ENCODE peak calls at places on chromosomes 7 and 10, in nine cellular contexts. N is PC-3, P is Calu3, E is H1, W is A549, F is Peyer's patch, G is bronchial epithelial cell, B is stomach, Z is left lung. Y is an unnamed sample.

GRCh38 chr10:46555713-46556514 is 544 bp downstream of the GPRIN2 start:
- DNase-seq in N (no peak), P (peak), E (peak), W (peak), F (peak), G (no peak), B (peak), Z (peak), Y (peak)

GRCh38 chr10:42962120-42962901 is 114.6 kb upstream of the RET start:
- DNase-seq in N (no peak), P (no peak), E (peak), W (no peak), F (peak), G (no peak), B (peak), Z (peak), Y (no peak)

GRCh38 chr10:21369697-21370096 is 155.8 kb downstream of the SKIDA1 start:
- DNase-seq in N (no peak), P (no peak), E (no peak), W (no peak), F (no peak), G (no peak), B (no peak), Z (no peak), Y (no peak)

GRCh38 chr10:117342638-117343037 is 32.6 kb downstream of the PDZD8 start:
- DNase-seq in N (peak), P (no peak), E (no peak), W (no peak), F (no peak), G (peak), B (no peak), Z (no peak), Y (no peak)

GRCh38 chr7:50676754-50677153 is 105.9 kb downstream of the GRB10 start:
- DNase-seq in N (no peak), P (no peak), E (no peak), W (no peak), F (no peak), G (no peak), B (no peak), Z (no peak), Y (peak)

GRCh38 chr7:92767427-92767826 is 68.9 kb downstream of the CDK6 start:
- DNase-seq in N (peak), P (no peak), E (no peak), W (no peak), F (no peak), G (peak), B (no peak), Z (no peak), Y (no peak)

GRCh38 chr10:89591796-89592271 is 53.2 kb downstream of the PANK1 start:
- DNase-seq in N (no peak), P (no peak), E (no peak), W (no peak), F (no peak), G (no peak), B (no peak), Z (peak), Y (no peak)

GRCh38 chr7:39921505-39922250 is 28.4 kb upstream of the CDK13 start:
- DNase-seq in N (no peak), P (no peak), E (peak), W (no peak), F (no peak), G (peak), B (no peak), Z (no peak), Y (no peak)

GRCh38 chr10:47050618-47051455 is 139.6 kb downstream of the PTPN20 start:
- DNase-seq in N (no peak), P (no peak), E (no peak), W (no peak), F (no peak), G (no peak), B (peak), Z (no peak), Y (no peak)

GRCh38 chr7:143407296-143408246 is 1.1 kb downstream of the EPHA1 start:
- DNase-seq in N (peak), P (no peak), E (no peak), W (no peak), F (peak), G (peak), B (no peak), Z (no peak), Y (no peak)

GRCh38 chr7:99739699-99740572 is 4.9 kb upstream of the CYP3A7 start:
- DNase-seq in N (no peak), P (no peak), E (no peak), W (no peak), F (no peak), G (no peak), B (no peak), Z (no peak), Y (no peak)

GRCh38 chr7:151665363-151665762 is 145.7 kb upstream of the RHEB start:
- DNase-seq in N (no peak), P (no peak), E (no peak), W (no peak), F (no peak), G (no peak), B (no peak), Z (peak), Y (no peak)

GRCh38 chr7:1134951-1135350 is 25.0 kb downstream of the ZFAND2A start:
- DNase-seq in N (no peak), P (no peak), E (no peak), W (no peak), F (no peak), G (no peak), B (no peak), Z (no peak), Y (no peak)

GRCh38 chr7:152173372-152174070 is 148.0 kb downstream of the GALNT11 start:
- DNase-seq in N (peak), P (no peak), E (no peak), W (no peak), F (no peak), G (no peak), B (no peak), Z (no peak), Y (no peak)

GRCh38 chr7:35725280-35725680 is 30.3 kb upstream of the HERPUD2 start:
- DNase-seq in N (no peak), P (no peak), E (no peak), W (no peak), F (no peak), G (no peak), B (peak), Z (no peak), Y (no peak)

GRCh38 chr7:20786779-20787651 is at the start of gene SP8:
- DNase-seq in N (no peak), P (peak), E (peak), W (peak), F (peak), G (peak), B (no peak), Z (no peak), Y (peak)

GRCh38 chr10:99834410-99834809 is 52.0 kb downstream of the ABCC2 start:
- DNase-seq in N (peak), P (no peak), E (no peak), W (peak), F (no peak), G (peak), B (no peak), Z (no peak), Y (no peak)

GRCh38 chr7:70419816-70420215 is 712.1 kb upstream of the GALNT17 start:
- DNase-seq in N (no peak), P (no peak), E (no peak), W (no peak), F (no peak), G (no peak), B (no peak), Z (no peak), Y (no peak)

GRCh38 chr7:8141070-8141469 is 120.9 kb downstream of the ICA1 start:
- DNase-seq in N (no peak), P (no peak), E (no peak), W (no peak), F (no peak), G (no peak), B (no peak), Z (no peak), Y (no peak)

GRCh38 chr7:158525648-158526484 is 61.8 kb downstream of the PTPRN2 start:
- DNase-seq in N (no peak), P (no peak), E (peak), W (no peak), F (no peak), G (no peak), B (no peak), Z (no peak), Y (no peak)

GRCh38 chr10:119103687-119104652 is at the start of gene DENND10:
- DNase-seq in N (peak), P (peak), E (peak), W (peak), F (peak), G (peak), B (peak), Z (peak), Y (peak)

GRCh38 chr7:1757601-1758000 is 87.5 kb downstream of the ELFN1 start:
- DNase-seq in N (no peak), P (no peak), E (no peak), W (no peak), F (no peak), G (no peak), B (no peak), Z (no peak), Y (no peak)

GRCh38 chr7:157526604-157527003 is 189.8 kb downstream of the DNAJB6 start:
- DNase-seq in N (no peak), P (no peak), E (peak), W (no peak), F (peak), G (no peak), B (peak), Z (peak), Y (no peak)

GRCh38 chr7:117248810-117249209 is 74.0 kb downstream of the WNT2 start:
- DNase-seq in N (no peak), P (no peak), E (no peak), W (no peak), F (no peak), G (no peak), B (no peak), Z (no peak), Y (no peak)

GRCh38 chr7:121748546-121748945 is 124.4 kb upstream of the PTPRZ1 start:
- DNase-seq in N (no peak), P (no peak), E (no peak), W (no peak), F (no peak), G (peak), B (no peak), Z (no peak), Y (no peak)

GRCh38 chr7:138308116-138308515 is 151.9 kb upstream of the TRIM24 start:
- DNase-seq in N (no peak), P (no peak), E (no peak), W (no peak), F (no peak), G (no peak), B (no peak), Z (no peak), Y (no peak)

GRCh38 chr10:43221419-43222293 is 45.2 kb downstream of the RASGEF1A start:
- DNase-seq in N (peak), P (no peak), E (peak), W (peak), F (peak), G (no peak), B (no peak), Z (peak), Y (no peak)

GRCh38 chr10:62471718-62472117 is 97.5 kb downstream of the ZNF365 start:
- DNase-seq in N (no peak), P (no peak), E (no peak), W (no peak), F (no peak), G (no peak), B (no peak), Z (no peak), Y (no peak)

GRCh38 chr7:24713039-24713793 is 44.0 kb downstream of the GSDME start:
- DNase-seq in N (no peak), P (no peak), E (peak), W (no peak), F (no peak), G (no peak), B (no peak), Z (no peak), Y (no peak)

GRCh38 chr10:122974034-122974433 is 6.2 kb upstream of the PSTK start:
- DNase-seq in N (no peak), P (no peak), E (no peak), W (no peak), F (no peak), G (no peak), B (no peak), Z (no peak), Y (no peak)

GRCh38 chr7:30984359-30985107 is 20.8 kb downstream of the GHRHR start:
- DNase-seq in N (peak), P (peak), E (peak), W (no peak), F (peak), G (peak), B (peak), Z (no peak), Y (no peak)

GRCh38 chr7:98265841-98266271 is 13.8 kb upstream of the TECPR1 start:
- DNase-seq in N (no peak), P (no peak), E (no peak), W (no peak), F (no peak), G (no peak), B (no peak), Z (no peak), Y (no peak)

GRCh38 chr10:113475381-113475807 is 77.5 kb upstream of the HABP2 start:
- DNase-seq in N (peak), P (no peak), E (no peak), W (no peak), F (no peak), G (peak), B (no peak), Z (no peak), Y (no peak)

GRCh38 chr10:31013331-31013730 is 18.3 kb downstream of the ZNF438 start:
- DNase-seq in N (no peak), P (no peak), E (no peak), W (no peak), F (no peak), G (no peak), B (no peak), Z (no peak), Y (no peak)

GRCh38 chr10:128051548-128051947 is 74.7 kb downstream of the MKI67 start:
- DNase-seq in N (no peak), P (no peak), E (no peak), W (no peak), F (no peak), G (no peak), B (no peak), Z (peak), Y (no peak)

GRCh38 chr10:111344804-111345203 is 268.0 kb downstream of the ADRA2A start:
- DNase-seq in N (no peak), P (no peak), E (no peak), W (no peak), F (no peak), G (no peak), B (no peak), Z (no peak), Y (no peak)

GRCh38 chr10:118253397-118253796 is 88.7 kb downstream of the FAM204A start:
- DNase-seq in N (no peak), P (no peak), E (no peak), W (no peak), F (no peak), G (no peak), B (no peak), Z (no peak), Y (no peak)

GRCh38 chr10:71161429-71161828 is 50.9 kb upstream of the UNC5B start:
- DNase-seq in N (peak), P (peak), E (no peak), W (no peak), F (no peak), G (peak), B (no peak), Z (no peak), Y (no peak)

GRCh38 chr7:71753959-71754652 is 622.2 kb downstream of the GALNT17 start:
- DNase-seq in N (no peak), P (no peak), E (no peak), W (no peak), F (no peak), G (no peak), B (no peak), Z (no peak), Y (no peak)

GRCh38 chr7:90931996-90932912 is 332.0 kb upstream of the FZD1 start:
- DNase-seq in N (no peak), P (no peak), E (no peak), W (no peak), F (no peak), G (no peak), B (no peak), Z (no peak), Y (no peak)

DNA sequence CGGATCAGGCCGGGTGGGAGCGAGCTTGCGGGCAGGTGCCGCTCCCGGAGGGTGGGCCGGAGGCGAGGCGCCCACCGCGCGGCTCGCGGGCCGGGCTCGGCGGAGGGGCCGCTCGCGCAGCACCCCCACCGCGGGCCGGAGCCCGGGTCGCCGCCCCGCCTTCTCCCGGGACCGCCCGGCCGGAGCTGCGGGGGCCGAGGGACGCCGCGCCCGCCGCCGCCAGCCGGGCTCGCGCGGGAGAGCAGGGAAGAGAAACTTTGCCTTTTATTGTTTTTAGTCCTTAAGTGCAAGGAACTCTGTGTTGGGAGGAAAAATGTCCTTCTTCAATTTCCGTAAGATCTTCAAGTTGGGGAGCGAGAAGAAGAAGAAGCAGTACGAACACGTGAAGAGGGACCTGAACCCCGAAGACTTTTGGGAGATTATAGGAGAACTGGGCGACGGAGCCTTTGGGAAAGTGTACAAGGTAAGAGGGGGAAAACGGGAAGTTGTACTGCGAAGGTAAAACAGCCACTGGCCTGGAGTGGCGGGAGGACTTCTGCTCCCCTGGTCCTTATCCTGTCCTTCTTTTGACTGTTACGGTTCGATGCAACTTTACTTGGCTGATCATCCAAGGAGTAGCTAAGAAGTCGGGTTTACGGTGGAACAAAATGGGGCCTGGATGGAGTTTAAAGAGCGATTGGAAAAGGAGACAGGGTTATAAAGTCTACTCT is 648 bp downstream of the SLK start:
- DNase-seq in N (peak), P (no peak), E (no peak), W (peak), F (peak), G (no peak), B (no peak), Z (no peak), Y (peak)
- TF ChIP-seq CTCF in N (no peak), P (no peak), E (no peak), W (no peak), F (peak), G (no peak), B (no peak), Z (no peak), Y (peak)

DNA sequence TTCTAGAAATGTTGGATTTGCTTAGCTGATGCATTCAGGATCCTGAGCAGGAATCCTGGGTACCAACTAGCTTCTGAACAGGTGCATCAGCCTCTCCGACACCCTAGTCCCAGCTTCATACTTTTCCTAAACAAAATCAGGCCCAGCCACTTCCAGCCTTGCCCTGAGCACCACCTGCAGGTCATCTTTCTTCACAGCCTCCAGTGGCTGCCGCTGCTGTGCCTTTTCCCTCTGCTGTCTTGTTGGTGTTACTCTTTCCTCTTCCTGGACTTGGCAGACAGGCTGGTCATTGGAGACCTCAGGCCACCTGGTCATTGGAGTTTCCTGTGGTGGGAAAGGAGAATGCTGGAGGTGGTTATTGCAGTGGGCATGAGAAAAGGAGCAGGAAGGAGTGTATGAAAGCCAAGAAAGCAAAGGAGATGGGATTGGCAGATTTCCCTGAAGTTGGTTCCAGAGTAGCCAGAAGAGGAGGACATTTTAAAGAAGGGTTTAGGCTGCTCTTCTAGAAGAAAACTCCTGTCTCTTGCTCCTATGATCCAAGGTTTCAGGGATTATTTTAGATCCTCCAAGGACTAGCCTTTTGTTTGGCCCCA is 48.2 kb upstream of the NFKB2 start:
- DNase-seq in N (peak), P (peak), E (peak), W (peak), F (no peak), G (peak), B (peak), Z (no peak), Y (peak)
- TF ChIP-seq CTCF in N (peak), P (peak), E (peak), W (peak), F (peak), G (peak), B (peak), Z (peak), Y (peak)

GRCh38 chr10:93468532-93469213 is 13.5 kb downstream of the MYOF start:
- DNase-seq in N (peak), P (no peak), E (no peak), W (peak), F (no peak), G (peak), B (no peak), Z (no peak), Y (no peak)
- TF ChIP-seq CTCF in N (no peak), P (no peak), E (no peak), W (no peak), F (no peak), G (no peak), B (no peak), Z (no peak), Y (no peak)

DNA sequence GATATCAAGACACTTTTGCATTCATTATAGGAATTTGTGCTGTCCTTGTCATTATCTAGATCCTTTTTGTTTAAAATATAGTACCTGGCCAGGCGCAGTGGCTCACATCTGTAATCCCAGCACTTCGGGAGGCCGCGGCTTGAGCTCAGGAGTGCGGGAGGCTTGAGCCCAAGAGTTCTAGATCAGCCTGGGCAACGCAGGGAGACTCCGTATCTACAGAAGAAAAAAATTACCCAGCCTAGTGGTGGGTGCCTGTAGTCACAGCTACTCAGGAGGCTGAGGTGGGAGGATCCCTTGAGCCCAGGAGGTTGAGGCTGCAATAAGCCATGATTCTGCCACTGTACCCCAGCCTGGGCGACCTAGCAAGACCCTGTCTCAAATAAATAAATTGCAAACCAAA is 621 bp upstream of the MORN4 start:
- DNase-seq in N (peak), P (peak), E (no peak), W (no peak), F (peak), G (no peak), B (no peak), Z (no peak), Y (peak)
- TF ChIP-seq CTCF in N (no peak), P (no peak), E (no peak), W (peak), F (peak), G (peak), B (no peak), Z (peak), Y (peak)

DNA sequence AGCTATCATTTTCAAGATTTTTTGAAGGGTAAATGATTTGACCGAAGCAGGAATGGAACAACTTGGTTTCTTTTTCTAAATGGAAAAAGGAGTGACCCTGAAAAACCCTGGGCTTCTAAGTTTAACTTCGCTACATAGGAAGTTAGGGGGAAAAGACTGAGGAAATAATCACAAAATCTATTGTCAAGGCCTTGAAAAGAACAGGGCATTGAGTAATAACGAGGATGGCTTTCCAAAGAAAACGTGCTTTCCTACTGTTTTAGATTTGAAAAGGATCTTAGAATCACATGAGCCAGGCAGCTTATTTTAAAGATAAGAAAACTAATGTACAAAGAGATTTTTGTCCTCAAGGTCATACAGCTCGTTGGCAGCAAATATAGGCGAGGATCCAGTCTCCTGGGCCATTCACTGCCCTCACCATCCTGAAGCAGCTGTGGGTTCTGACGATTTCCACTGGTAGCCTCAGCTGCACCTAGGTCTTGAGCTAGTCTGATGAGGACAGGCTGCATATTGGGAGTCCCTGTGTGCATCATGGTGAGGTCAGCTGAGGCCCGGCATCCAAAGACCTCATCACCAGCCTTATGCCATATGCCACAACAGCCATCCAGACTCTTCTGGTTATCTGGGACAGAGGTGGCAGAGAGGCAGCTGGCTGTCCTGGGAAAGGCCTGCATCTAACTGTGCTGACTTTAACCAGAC is 384.7 kb upstream of the NRP1 start:
- DNase-seq in N (no peak), P (no peak), E (no peak), W (no peak), F (no peak), G (no peak), B (no peak), Z (no peak), Y (no peak)
- TF ChIP-seq CTCF in N (no peak), P (no peak), E (no peak), W (no peak), F (no peak), G (no peak), B (no peak), Z (no peak), Y (no peak)